ENCODE peak calls at places on chromosomes 1 and 21, in six cellular contexts. One of them, this sample, is unnamed.

GRCh38 chr21:35111531-35111930 is 62.4 kb upstream of the RUNX1 start:
- DNase-seq in lung: no peak
- DNase-seq in CD4-positive, alpha-beta T cell: no peak
- DNase-seq in NCI-H774: no peak
- DNase-seq in GF-D8: no peak
- DNase-seq in activated CD4-positive, alpha-beta memory T cell treated with anti-CD3 and anti-CD28 coated beads, Interleukin-2, amount 10 ng/mL, durations not matched to agents 7 days and 5 days: no peak
- DNase-seq in this sample: no peak

GRCh38 chr1:181430015-181430657 is 53.2 kb upstream of the CACNA1E start:
- DNase-seq in lung: no peak
- DNase-seq in CD4-positive, alpha-beta T cell: no peak
- DNase-seq in NCI-H774: no peak
- DNase-seq in GF-D8: no peak
- DNase-seq in activated CD4-positive, alpha-beta memory T cell treated with anti-CD3 and anti-CD28 coated beads, Interleukin-2, amount 10 ng/mL, durations not matched to agents 7 days and 5 days: no peak
- DNase-seq in this sample: no peak

GRCh38 chr1:18645172-18646090 is 14.8 kb downstream of the PAX7 start:
- DNase-seq in lung: no peak
- DNase-seq in CD4-positive, alpha-beta T cell: no peak
- DNase-seq in NCI-H774: no peak
- DNase-seq in GF-D8: no peak
- DNase-seq in activated CD4-positive, alpha-beta memory T cell treated with anti-CD3 and anti-CD28 coated beads, Interleukin-2, amount 10 ng/mL, durations not matched to agents 7 days and 5 days: no peak
- DNase-seq in this sample: no peak

GRCh38 chr1:168945870-168946269 is 160.6 kb upstream of the ATP1B1 start:
- DNase-seq in lung: peak; percentile 61
- DNase-seq in CD4-positive, alpha-beta T cell: no peak
- DNase-seq in NCI-H774: no peak
- DNase-seq in GF-D8: no peak
- DNase-seq in activated CD4-positive, alpha-beta memory T cell treated with anti-CD3 and anti-CD28 coated beads, Interleukin-2, amount 10 ng/mL, durations not matched to agents 7 days and 5 days: no peak
- DNase-seq in this sample: no peak

GRCh38 chr1:6069573-6069972 is 23.9 kb downstream of the KCNAB2 start:
- DNase-seq in lung: no peak
- DNase-seq in CD4-positive, alpha-beta T cell: no peak
- DNase-seq in NCI-H774: no peak
- DNase-seq in GF-D8: no peak
- DNase-seq in activated CD4-positive, alpha-beta memory T cell treated with anti-CD3 and anti-CD28 coated beads, Interleukin-2, amount 10 ng/mL, durations not matched to agents 7 days and 5 days: no peak
- DNase-seq in this sample: no peak

GRCh38 chr1:51287966-51288365 is 42.4 kb downstream of the TTC39A start:
- DNase-seq in lung: no peak
- DNase-seq in CD4-positive, alpha-beta T cell: no peak
- DNase-seq in NCI-H774: no peak
- DNase-seq in GF-D8: no peak
- DNase-seq in activated CD4-positive, alpha-beta memory T cell treated with anti-CD3 and anti-CD28 coated beads, Interleukin-2, amount 10 ng/mL, durations not matched to agents 7 days and 5 days: no peak
- DNase-seq in this sample: no peak

GRCh38 chr1:12677565-12677964 is 33.7 kb downstream of the AADACL4 start:
- DNase-seq in lung: no peak
- DNase-seq in CD4-positive, alpha-beta T cell: no peak
- DNase-seq in NCI-H774: no peak
- DNase-seq in GF-D8: no peak
- DNase-seq in activated CD4-positive, alpha-beta memory T cell treated with anti-CD3 and anti-CD28 coated beads, Interleukin-2, amount 10 ng/mL, durations not matched to agents 7 days and 5 days: no peak
- DNase-seq in this sample: no peak

GRCh38 chr1:23118957-23119792 is 49.5 kb downstream of the LUZP1 start:
- DNase-seq in lung: no peak
- DNase-seq in CD4-positive, alpha-beta T cell: peak; percentile 12
- DNase-seq in NCI-H774: no peak
- DNase-seq in GF-D8: no peak
- DNase-seq in activated CD4-positive, alpha-beta memory T cell treated with anti-CD3 and anti-CD28 coated beads, Interleukin-2, amount 10 ng/mL, durations not matched to agents 7 days and 5 days: peak; percentile 68
- DNase-seq in this sample: no peak

GRCh38 chr1:3125078-3125477 is 56.1 kb downstream of the PRDM16 start:
- DNase-seq in lung: no peak
- DNase-seq in CD4-positive, alpha-beta T cell: no peak
- DNase-seq in NCI-H774: no peak
- DNase-seq in GF-D8: no peak
- DNase-seq in activated CD4-positive, alpha-beta memory T cell treated with anti-CD3 and anti-CD28 coated beads, Interleukin-2, amount 10 ng/mL, durations not matched to agents 7 days and 5 days: no peak
- DNase-seq in this sample: no peak

GRCh38 chr1:244672961-244673695 is 20.2 kb downstream of the DESI2 start:
- DNase-seq in lung: no peak
- DNase-seq in CD4-positive, alpha-beta T cell: no peak
- DNase-seq in NCI-H774: no peak
- DNase-seq in GF-D8: no peak
- DNase-seq in activated CD4-positive, alpha-beta memory T cell treated with anti-CD3 and anti-CD28 coated beads, Interleukin-2, amount 10 ng/mL, durations not matched to agents 7 days and 5 days: no peak
- DNase-seq in this sample: no peak

GRCh38 chr1:34642679-34643078 is 112.2 kb upstream of the GJB5 start:
- DNase-seq in lung: no peak
- DNase-seq in CD4-positive, alpha-beta T cell: no peak
- DNase-seq in NCI-H774: no peak
- DNase-seq in GF-D8: no peak
- DNase-seq in activated CD4-positive, alpha-beta memory T cell treated with anti-CD3 and anti-CD28 coated beads, Interleukin-2, amount 10 ng/mL, durations not matched to agents 7 days and 5 days: no peak
- DNase-seq in this sample: no peak

GRCh38 chr1:151347523-151348246 is 633 bp upstream of the RFX5 start:
- DNase-seq in lung: no peak
- DNase-seq in CD4-positive, alpha-beta T cell: no peak
- DNase-seq in NCI-H774: no peak
- DNase-seq in GF-D8: no peak
- DNase-seq in activated CD4-positive, alpha-beta memory T cell treated with anti-CD3 and anti-CD28 coated beads, Interleukin-2, amount 10 ng/mL, durations not matched to agents 7 days and 5 days: no peak
- DNase-seq in this sample: no peak

GRCh38 chr1:228154021-228154684 is 4.4 kb downstream of the GJC2 start:
- DNase-seq in lung: no peak
- DNase-seq in CD4-positive, alpha-beta T cell: no peak
- DNase-seq in NCI-H774: no peak
- DNase-seq in GF-D8: no peak
- DNase-seq in activated CD4-positive, alpha-beta memory T cell treated with anti-CD3 and anti-CD28 coated beads, Interleukin-2, amount 10 ng/mL, durations not matched to agents 7 days and 5 days: no peak
- DNase-seq in this sample: no peak

GRCh38 chr1:222792744-222793143 is 22.1 kb upstream of the DISP1 start:
- DNase-seq in lung: no peak
- DNase-seq in CD4-positive, alpha-beta T cell: no peak
- DNase-seq in NCI-H774: no peak
- DNase-seq in GF-D8: no peak
- DNase-seq in activated CD4-positive, alpha-beta memory T cell treated with anti-CD3 and anti-CD28 coated beads, Interleukin-2, amount 10 ng/mL, durations not matched to agents 7 days and 5 days: no peak
- DNase-seq in this sample: no peak

This sample was measured in NCI-H510A.